ENCODE peak calls at places on chromosomes 16 and 17, in four cellular contexts. D is endodermal cell; F is CD4-positive, alpha-beta memory T cell; U is Peyer's patch. N is an unnamed sample.

GRCh38 chr16:50315346-50315997 is 49.1 kb downstream of the ADCY7 start:
- DNase-seq in U (peak; percentile 45), F (no peak), D (no peak), N (no peak)

GRCh38 chr16:82024274-82024673 is 10.8 kb upstream of the HSD17B2 start:
- DNase-seq in U (no peak), F (no peak), D (no peak), N (no peak)

GRCh38 chr16:67652578-67653130 is 7.4 kb downstream of the ACD start:
- DNase-seq in U (peak; percentile 58), F (no peak), D (peak; percentile 88), N (no peak)

GRCh38 chr17:42270596-42270995 is 5.6 kb downstream of the STAT5B start:
- DNase-seq in D (no peak), U (no peak), F (no peak), N (no peak)

GRCh38 chr16:73125860-73126259 is 77.9 kb upstream of the ZFHX3 start:
- DNase-seq in F (no peak), D (no peak), U (no peak), N (no peak)

GRCh38 chr17:28370035-28370743 is at the start of gene VTN:
- DNase-seq in F (no peak), U (no peak), D (peak; percentile 96), N (no peak)

GRCh38 chr17:76191891-76192290 is 48.4 kb downstream of the RNF157 start:
- DNase-seq in U (no peak), F (peak; percentile 90), D (no peak), N (peak; percentile 18)

GRCh38 chr17:41529491-41529915 is 1.4 kb upstream of the KRT19 start:
- DNase-seq in D (no peak), F (no peak), U (no peak), N (no peak)

GRCh38 chr17:21042434-21043295 is at the start of gene USP22:
- DNase-seq in U (peak; percentile 96), F (no peak), D (peak; percentile 100), N (no peak)

GRCh38 chr16:10870137-10870776 is 6.7 kb upstream of the CIITA start:
- DNase-seq in F (no peak), U (no peak), D (no peak), N (no peak)

GRCh38 chr17:4316648-4317047 is 49.8 kb downstream of the UBE2G1 start:
- DNase-seq in U (no peak), D (no peak), F (no peak), N (no peak)

GRCh38 chr17:72030067-72030899 is 90.5 kb upstream of the SOX9 start:
- DNase-seq in F (peak; percentile 9), D (peak; percentile 97), U (peak; percentile 49), N (no peak)

GRCh38 chr17:31320231-31320630 is 1.2 kb downstream of the EVI2A start:
- DNase-seq in U (no peak), D (no peak), F (no peak), N (no peak)

GRCh38 chr17:78343099-78343432 is 16.8 kb downstream of the SOCS3 start:
- DNase-seq in D (peak; percentile 89), F (no peak), U (no peak), N (no peak)

GRCh38 chr17:9177212-9177611 is 155.9 kb downstream of the NTN1 start:
- DNase-seq in D (peak; percentile 49), U (no peak), F (no peak), N (no peak)

GRCh38 chr17:42365136-42365535 is 23.1 kb downstream of the STAT3 start:
- DNase-seq in U (no peak), F (no peak), D (no peak), N (no peak)

GRCh38 chr17:4565209-4566141 is 5.1 kb upstream of the GGT6 start:
- DNase-seq in D (peak; percentile 90), U (peak; percentile 81), F (peak; percentile 57), N (no peak)

GRCh38 chr17:48176456-48176855 is 68.9 kb downstream of the SNX11 start:
- DNase-seq in D (no peak), F (no peak), U (no peak), N (no peak)

GRCh38 chr17:8885968-8886674 is 18.6 kb upstream of the PIK3R6 start:
- DNase-seq in U (no peak), D (no peak), F (no peak), N (no peak)

GRCh38 chr17:7258731-7259554 is 3.3 kb downstream of the CLDN7 start:
- DNase-seq in F (no peak), D (no peak), U (peak; percentile 89), N (no peak)

GRCh38 chr17:36978810-36979584 is 30.2 kb downstream of the AATF start:
- DNase-seq in U (no peak), D (no peak), F (no peak), N (no peak)

GRCh38 chr17:79220715-79221291 is 146.2 kb downstream of the ENGASE start:
- DNase-seq in U (no peak), F (no peak), D (peak; percentile 93), N (no peak)

GRCh38 chr16:19106625-19107020 is 7.1 kb upstream of the ITPRIPL2 start:
- DNase-seq in D (no peak), F (no peak), U (no peak), N (no peak)

GRCh38 chr16:82082543-82083244 is 47.6 kb downstream of the HSD17B2 start:
- DNase-seq in F (no peak), U (no peak), D (no peak), N (no peak)

GRCh38 chr16:28538733-28539596 is at the start of gene NUPR1:
- DNase-seq in U (peak; percentile 73), D (peak; percentile 52), F (no peak), N (no peak)

GRCh38 chr16:4285167-4285566 is 12.3 kb upstream of the TFAP4 start:
- DNase-seq in U (no peak), D (no peak), F (no peak), N (no peak)

GRCh38 chr17:82330322-82331239 is 3.0 kb downstream of the SECTM1 start:
- DNase-seq in U (peak; percentile 81), F (no peak), D (no peak), N (no peak)

GRCh38 chr17:61302911-61303310 is 96.7 kb upstream of the TBX2 start:
- DNase-seq in F (no peak), D (peak; percentile 44), U (no peak), N (no peak)
- H3K27ac ChIP-seq in F (no peak overlapping the region), D (no peak overlapping the region), U (no peak overlapping the region), N (no peak overlapping the region)

GRCh38 chr16:90031186-90031930 is 12.1 kb upstream of the DBNDD1 start:
- DNase-seq in F (no peak), U (no peak), D (no peak), N (no peak)
- H3K36me3 ChIP-seq in F (peaks cover 6% of the 10 kb centered on the region), U (no peaks in the 10 kb centered on the region), D (peaks cover 37% of the 10 kb centered on the region), N (peaks cover 7% of the 10 kb centered on the region)

DNA sequence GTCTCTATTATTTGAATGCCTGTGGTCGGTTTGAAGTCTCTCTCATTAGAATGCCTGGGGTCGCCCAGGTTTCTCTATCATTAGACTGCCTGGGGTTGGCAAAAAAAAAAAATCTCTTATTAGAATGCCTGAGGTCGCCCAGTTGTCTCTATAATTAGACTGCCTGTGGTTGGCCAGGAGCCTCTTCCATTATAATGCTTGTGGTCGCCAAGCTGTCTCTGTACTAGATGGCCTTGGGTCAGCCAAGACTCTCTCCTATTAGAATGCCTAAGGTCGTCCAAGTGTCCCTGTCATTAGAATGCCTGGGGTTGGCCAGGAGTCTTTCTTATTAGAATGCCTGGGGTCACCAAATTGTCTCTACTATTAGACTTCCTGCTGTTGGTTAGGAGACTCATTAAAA is 2228.4 kb downstream of the TP53TG3F start:
- DNase-seq in U (no peak), F (no peak), D (no peak), N (no peak)
- H3K9me3 ChIP-seq in U (peaks cover 30% of the 10 kb centered on the region), F (peaks cover 13% of the 10 kb centered on the region), D (peaks cover 90% of the 10 kb centered on the region), N (peaks cover 20% of the 10 kb centered on the region)

GRCh38 chr16:70582280-70582978 is 58.8 kb downstream of the SF3B3 start:
- DNase-seq in F (no peak), U (no peak), D (peak; percentile 77), N (no peak)
- H3K27ac ChIP-seq in F (no peak overlapping the region), U (no peak overlapping the region), D (no peak overlapping the region), N (no peak overlapping the region)

DNA sequence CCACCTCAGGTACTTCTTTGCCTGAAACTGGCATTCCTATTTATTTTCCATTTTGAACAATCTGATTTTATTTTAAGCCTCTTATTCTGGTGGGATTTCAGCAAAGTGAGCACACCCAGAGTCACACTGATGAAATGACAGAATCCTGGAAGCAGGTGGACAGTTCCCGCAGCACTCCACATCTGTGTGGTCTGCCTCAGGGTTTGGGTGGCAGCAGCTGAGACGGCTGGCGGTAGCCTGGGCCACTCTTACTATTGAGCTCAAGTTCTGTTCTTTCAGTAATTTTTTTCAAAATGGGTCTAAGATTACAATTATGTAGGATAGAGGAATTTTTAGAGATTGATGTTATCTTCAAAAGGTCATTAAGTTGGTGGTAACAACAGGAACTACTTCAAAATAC is 32.5 kb upstream of the ENDOV start:
- DNase-seq in D (no peak), F (no peak), U (no peak), N (no peak)
- H3K36me3 ChIP-seq in D (peaks cover 91% of the 10 kb centered on the region), F (peaks cover 100% of the 10 kb centered on the region), U (no peaks in the 10 kb centered on the region), N (peaks cover 100% of the 10 kb centered on the region)